ENCODE peak calls at places on chromosomes 2 and 18, in four cellular contexts. K is right lobe of liver, P is left ventricle myocardium inferior, A is psoas muscle. U is an unnamed sample.

GRCh38 chr2:47388888-47389287 is 14.1 kb upstream of the MSH2 start:
- DNase-seq in P (no peak), K (no peak), A (no peak), U (no peak)

GRCh38 chr2:62499430-62500060 is 6.5 kb downstream of the TMEM17 start:
- DNase-seq in A (no peak), P (no peak), K (no peak), U (no peak)

GRCh38 chr2:24111407-24111861 is 11.7 kb downstream of the PFN4 start:
- DNase-seq in A (no peak), K (no peak), P (no peak), U (no peak)

GRCh38 chr18:24878289-24878688 is 417.9 kb downstream of the HRH4 start:
- DNase-seq in P (no peak), A (no peak), K (no peak), U (no peak)

GRCh38 chr2:202261531-202261930 is 4.0 kb upstream of the NOP58 start:
- DNase-seq in P (no peak), A (no peak), K (no peak), U (no peak)

GRCh38 chr2:12430036-12430795 is 286.5 kb upstream of the TRIB2 start:
- DNase-seq in P (no peak), A (no peak), K (no peak), U (no peak)

GRCh38 chr2:208366215-208367132 is 40.1 kb upstream of the PTH2R start:
- DNase-seq in K (no peak), A (no peak), P (no peak), U (no peak)

GRCh38 chr2:141863964-141864363 is 266.9 kb downstream of the LRP1B start:
- DNase-seq in A (no peak), P (no peak), K (no peak), U (no peak)

GRCh38 chr2:223363085-223363484 is 239.1 kb downstream of the SCG2 start:
- DNase-seq in P (no peak), A (no peak), K (no peak), U (no peak)

GRCh38 chr2:216911886-216912285 is 52.0 kb upstream of the TNP1 start:
- DNase-seq in A (no peak), P (no peak), K (no peak), U (no peak)

GRCh38 chr2:75820693-75821092 is 110.0 kb upstream of the GCFC2 start:
- DNase-seq in A (no peak), P (no peak), K (no peak), U (no peak)

GRCh38 chr2:220887271-220887870 is 684.7 kb downstream of the EPHA4 start:
- DNase-seq in K (no peak), A (no peak), P (no peak), U (no peak)

GRCh38 chr2:219689676-219690628 is 62.5 kb downstream of the SLC4A3 start:
- DNase-seq in A (no peak), P (no peak), K (no peak), U (no peak)

GRCh38 chr18:37389684-37390368 is 175.8 kb downstream of the CELF4 start:
- DNase-seq in A (no peak), K (no peak), P (no peak), U (no peak)

GRCh38 chr2:10493636-10494281 is 45.6 kb upstream of the ODC1 start:
- DNase-seq in K (no peak), P (no peak), A (no peak), U (peak)

GRCh38 chr18:11785444-11786055 is 65.7 kb upstream of the CHMP1B start:
- DNase-seq in K (no peak), A (no peak), P (no peak), U (no peak)

GRCh38 chr2:239236808-239237205 is 164.0 kb downstream of the HDAC4 start:
- DNase-seq in K (no peak), A (no peak), P (no peak), U (no peak)

GRCh38 chr2:60554649-60555065 is 1.2 kb upstream of the BCL11A start:
- DNase-seq in A (no peak), P (no peak), K (no peak), U (no peak)

GRCh38 chr2:215171151-215171550 is 32.7 kb upstream of the ABCA12 start:
- DNase-seq in P (no peak), A (no peak), K (no peak), U (peak)

GRCh38 chr2:128568106-128568505 is 249.4 kb upstream of the HS6ST1 start:
- DNase-seq in A (no peak), K (no peak), P (no peak), U (no peak)

GRCh38 chr2:70133521-70134348 is 46.5 kb downstream of the PCBP1 start:
- DNase-seq in A (no peak), K (no peak), P (no peak), U (peak)

GRCh38 chr2:15302154-15302553 is 259.0 kb downstream of the NBAS start:
- DNase-seq in K (no peak), A (no peak), P (no peak), U (no peak)

GRCh38 chr2:160332318-160332717 is 132.2 kb upstream of the ITGB6 start:
- DNase-seq in K (no peak), P (no peak), A (no peak), U (no peak)

GRCh38 chr2:226135861-226136548 is 663.6 kb downstream of the IRS1 start:
- DNase-seq in K (no peak), P (no peak), A (no peak), U (no peak)

GRCh38 chr2:27993950-27994728 is 103.6 kb downstream of the BABAM2 start:
- DNase-seq in K (no peak), P (no peak), A (no peak), U (no peak)

GRCh38 chr2:174761837-174762236 is 2.4 kb downstream of the CHRNA1 start:
- DNase-seq in A (no peak), K (no peak), P (no peak), U (no peak)

GRCh38 chr2:137048455-137048854 is 283.1 kb downstream of the THSD7B start:
- DNase-seq in P (no peak), A (no peak), K (no peak), U (no peak)

GRCh38 chr2:232646726-232647125 is 13.3 kb downstream of the EFHD1 start:
- DNase-seq in K (no peak), P (no peak), A (no peak), U (no peak)

GRCh38 chr2:12169721-12170120 is 423.3 kb downstream of the LPIN1 start:
- DNase-seq in A (peak), K (no peak), P (peak), U (peak)

GRCh38 chr2:224106794-224107193 is 67.7 kb upstream of the SERPINE2 start:
- DNase-seq in A (no peak), P (no peak), K (no peak), U (no peak)

DNA sequence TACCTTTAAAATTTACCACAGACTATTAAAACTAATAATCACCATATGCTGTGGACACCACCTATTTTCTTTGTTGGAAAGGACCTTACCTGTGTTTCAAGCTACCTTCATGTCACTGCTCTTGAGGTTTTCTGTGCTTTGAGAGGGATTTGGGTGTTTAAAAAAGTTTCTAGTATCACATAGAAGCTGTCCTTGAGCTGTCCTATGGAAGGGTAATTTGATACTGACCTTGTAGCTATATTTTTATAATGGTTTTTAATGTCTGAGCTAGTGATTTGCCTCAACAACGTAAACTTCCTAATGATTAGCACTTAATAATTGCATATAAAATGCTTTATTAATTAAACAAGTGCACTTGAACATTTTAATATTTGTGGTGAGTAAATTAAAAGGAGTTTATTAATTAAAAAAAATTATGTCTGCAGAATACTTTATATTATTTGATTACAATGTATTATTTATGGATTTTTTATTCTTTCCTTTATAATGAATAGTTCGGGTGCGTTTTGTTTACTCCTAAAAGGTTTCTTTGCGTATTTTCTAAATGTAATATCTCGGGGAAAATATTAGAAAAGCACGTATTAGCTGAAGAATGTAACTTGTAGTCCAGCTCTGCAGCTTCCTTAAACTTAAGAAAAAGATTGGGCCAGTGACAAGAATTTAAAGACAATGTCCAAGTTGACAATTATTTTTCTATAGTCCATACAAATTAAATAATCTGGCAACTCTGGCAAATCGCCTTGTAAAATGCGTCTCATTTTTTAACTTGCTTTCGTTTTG is 2.3 kb downstream of the HOXD8 start:
- DNase-seq in A (no peak), K (no peak), P (no peak), U (no peak)
- H3K4me3 ChIP-seq in A (peak), K (no peak), P (peak), U (peak)

GRCh38 chr2:173353556-173353955 is 1.1 kb upstream of the CDCA7 start:
- DNase-seq in P (no peak), K (no peak), A (no peak), U (no peak)
- H3K4me3 ChIP-seq in P (no peak), K (no peak), A (peak), U (no peak)

GRCh38 chr18:13005289-13005688 is 14.1 kb downstream of the CEP192 start:
- DNase-seq in A (no peak), K (no peak), P (no peak), U (no peak)
- H3K4me3 ChIP-seq in A (no peak), K (no peak), P (no peak), U (no peak)

GRCh38 chr18:47926101-47926850 is 4.2 kb downstream of the SMAD2 start:
- DNase-seq in K (no peak), P (no peak), A (no peak), U (no peak)
- H3K4me3 ChIP-seq in K (no peak), P (no peak), A (no peak), U (no peak)

DNA sequence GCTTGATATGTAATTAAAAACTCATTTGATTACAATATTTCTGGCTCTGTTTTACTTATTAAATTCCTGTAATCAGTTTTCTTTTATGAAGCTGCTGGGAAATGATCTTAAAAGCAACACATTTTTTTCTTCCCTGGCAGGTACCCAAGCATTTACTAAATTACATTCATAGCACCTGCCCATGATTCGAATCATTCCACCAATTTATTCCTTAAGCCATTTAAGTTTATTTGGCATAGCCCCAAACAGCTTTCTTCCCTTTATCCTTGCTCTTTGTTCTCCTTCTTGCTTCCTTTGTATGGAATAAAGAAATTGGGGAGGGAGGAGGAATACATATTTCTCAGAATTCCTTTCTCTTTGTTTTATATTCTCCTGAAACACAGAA is 241.3 kb downstream of the AGPS start:
- DNase-seq in P (no peak), A (no peak), K (no peak), U (no peak)
- H3K4me3 ChIP-seq in P (peak), A (peak), K (peak), U (no peak)

GRCh38 chr2:205743137-205743536 is 60.8 kb downstream of the NRP2 start:
- DNase-seq in K (no peak), A (no peak), P (no peak), U (no peak)

GRCh38 chr2:205739618-205740017 is 57.3 kb downstream of the NRP2 start:
- DNase-seq in K (no peak), A (no peak), P (no peak), U (no peak)

GRCh38 chr2:205741256-205741978 is 59.1 kb downstream of the NRP2 start:
- DNase-seq in A (no peak), K (no peak), P (no peak), U (no peak)

GRCh38 chr2:205738341-205738968 is 56.2 kb downstream of the NRP2 start:
- DNase-seq in P (no peak), K (no peak), A (no peak), U (no peak)

DNA sequence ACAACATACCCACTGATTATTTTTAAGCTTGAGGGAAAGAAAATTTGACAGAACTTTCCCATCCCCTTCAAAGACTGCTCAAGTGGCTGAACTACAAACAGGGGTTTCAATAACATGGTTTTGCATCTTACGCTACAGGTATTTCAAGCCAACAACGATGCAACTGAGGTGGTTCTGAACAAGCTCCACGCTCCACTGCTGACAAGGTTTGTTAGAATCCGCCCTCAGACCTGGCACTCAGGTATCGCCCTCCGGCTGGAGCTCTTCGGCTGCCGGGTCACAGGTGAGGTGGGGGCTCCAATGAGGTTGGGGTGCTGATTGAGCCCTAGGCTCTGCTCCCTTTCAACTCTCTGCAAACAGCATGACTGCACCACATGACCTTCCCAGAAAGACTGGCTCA is 58.1 kb downstream of the NRP2 start:
- DNase-seq in A (no peak), K (no peak), P (no peak), U (no peak)
- H3K4me3 ChIP-seq in A (no peak), K (no peak), P (no peak), U (no peak)

DNA sequence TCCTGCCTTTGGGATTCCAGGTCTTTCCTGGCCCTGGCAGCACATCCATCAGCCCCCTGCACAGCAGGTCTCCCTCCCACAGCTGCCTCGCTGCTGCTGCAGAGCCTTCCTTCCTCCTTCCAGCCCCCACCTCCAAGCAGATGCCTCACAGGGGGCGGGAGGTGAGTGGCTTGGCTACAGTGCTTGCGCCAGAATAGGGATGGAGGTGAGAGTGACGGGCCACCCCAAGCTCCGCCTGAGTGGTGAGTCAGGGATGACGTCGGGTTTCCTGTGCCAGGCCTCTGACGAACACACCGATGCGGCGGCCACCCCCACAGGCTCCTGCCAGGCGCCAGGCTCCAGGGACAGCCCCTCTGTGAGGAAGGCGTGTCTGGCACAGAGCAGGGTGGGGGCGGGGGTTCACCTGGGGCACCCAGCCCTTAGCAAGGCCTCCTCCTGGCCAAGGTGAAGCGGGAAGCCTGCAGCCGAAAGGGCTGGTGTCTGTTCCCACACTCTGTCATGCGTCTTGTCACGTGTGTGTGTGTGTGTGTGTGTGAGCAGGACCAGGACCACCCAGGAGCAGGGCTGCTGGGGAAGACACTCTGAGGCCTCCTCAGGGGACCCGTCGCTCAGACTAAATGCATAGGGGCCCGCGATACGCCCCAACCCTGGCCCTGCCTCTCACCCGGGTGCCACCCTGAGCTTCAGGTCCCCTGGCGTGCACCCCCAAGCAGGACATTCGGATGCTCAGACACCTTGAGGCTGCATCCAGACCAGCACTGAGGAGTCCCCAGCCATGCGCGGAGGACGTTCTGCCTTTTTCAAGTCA is 3.4 kb upstream of the DUSP2 start:
- DNase-seq in K (peak), P (peak), A (peak), U (peak)
- H3K4me3 ChIP-seq in K (no peak), P (no peak), A (no peak), U (peak)

GRCh38 chr18:9106094-9106493 is 3.6 kb downstream of the NDUFV2 start:
- DNase-seq in K (no peak), A (no peak), P (no peak), U (no peak)

GRCh38 chr18:9109523-9109922 is 7.0 kb downstream of the NDUFV2 start:
- DNase-seq in P (no peak), A (no peak), K (no peak), U (no peak)

GRCh38 chr18:9105420-9105819 is 2.9 kb downstream of the NDUFV2 start:
- DNase-seq in A (no peak), K (no peak), P (no peak), U (no peak)

GRCh38 chr18:9108911-9109310 is 6.4 kb downstream of the NDUFV2 start:
- DNase-seq in A (no peak), P (no peak), K (no peak), U (no peak)

GRCh38 chr18:9106800-9107574 is 4.5 kb downstream of the NDUFV2 start:
- DNase-seq in K (no peak), P (no peak), A (no peak), U (no peak)
- H3K4me3 ChIP-seq in K (no peak), P (no peak), A (peak), U (peak)

U was measured in CD8-positive, alpha-beta memory T cell.